ENCODE peak calls at places on chromosomes 12 and 14, in nine cellular contexts. K is colonic mucosa, I is astrocyte of the spinal cord, X is HCT116, N is lower leg skin, G is foreskin fibroblast, L is epithelial cell of proximal tubule, H is GM12865, Q is tibial artery. Y is an unnamed sample.

GRCh38 chr14:39310071-39310470 is 76.4 kb downstream of the MIA2 start:
- DNase-seq in K (no peak), Q (no peak), G (no peak), L (no peak), N (no peak), H (no peak), X (no peak), I (no peak), Y (no peak)

GRCh38 chr12:130765186-130765659 is 49.1 kb upstream of the RIMBP2 start:
- DNase-seq in I (peak), K (no peak), H (peak), N (no peak), G (no peak), Q (no peak), L (no peak), X (peak), Y (no peak)

GRCh38 chr14:93219103-93219726 is 12.2 kb downstream of the UBR7 start:
- DNase-seq in H (peak), Q (no peak), G (peak), K (peak), I (peak), L (peak), N (no peak), X (peak), Y (no peak)

GRCh38 chr14:100103261-100104005 is 38.2 kb downstream of the EVL start:
- DNase-seq in N (peak), Q (peak), I (peak), G (no peak), X (no peak), H (no peak), L (no peak), K (no peak), Y (no peak)

GRCh38 chr14:98173291-98173690 is 1098.7 kb downstream of the BCL11B start:
- DNase-seq in G (no peak), L (no peak), K (peak), N (no peak), H (peak), I (no peak), X (no peak), Q (no peak), Y (no peak)

GRCh38 chr12:14948672-14949071 is 10.3 kb upstream of the ERP27 start:
- DNase-seq in N (no peak), K (peak), G (peak), I (peak), H (peak), X (no peak), L (peak), Q (peak), Y (no peak)

GRCh38 chr14:36791402-36791801 is 129.7 kb downstream of the PAX9 start:
- DNase-seq in H (no peak), N (no peak), I (no peak), X (no peak), L (no peak), Q (no peak), G (no peak), K (no peak), Y (no peak)

GRCh38 chr12:124694846-124695497 is 127.6 kb upstream of the NCOR2 start:
- DNase-seq in G (peak), Q (no peak), L (peak), I (peak), K (no peak), H (no peak), X (no peak), N (no peak), Y (peak)

GRCh38 chr12:95390192-95390591 is 83.8 kb upstream of the METAP2 start:
- DNase-seq in N (no peak), H (peak), G (no peak), I (no peak), L (no peak), K (no peak), Q (no peak), X (no peak), Y (no peak)

GRCh38 chr12:66862586-66862985 is 183.7 kb upstream of the GRIP1 start:
- DNase-seq in G (no peak), K (no peak), X (no peak), L (no peak), Q (no peak), H (no peak), N (no peak), I (no peak), Y (no peak)

GRCh38 chr14:103528158-103528511 is 861 bp upstream of the TRMT61A start:
- DNase-seq in K (peak), Q (no peak), I (no peak), X (no peak), L (no peak), G (no peak), H (no peak), N (no peak), Y (no peak)

GRCh38 chr12:13223176-13223806 is 26.8 kb downstream of the EMP1 start:
- DNase-seq in Q (no peak), X (no peak), N (no peak), G (peak), H (no peak), I (peak), K (no peak), L (peak), Y (peak)

GRCh38 chr12:52120951-52121847 is 41.7 kb downstream of the SMIM41 start:
- DNase-seq in L (no peak), I (no peak), N (peak), H (no peak), K (no peak), X (no peak), Q (no peak), G (no peak), Y (no peak)

GRCh38 chr12:98423963-98424362 is 91.4 kb upstream of the TMPO start:
- DNase-seq in X (no peak), N (no peak), H (no peak), G (no peak), I (no peak), K (no peak), Q (no peak), L (no peak), Y (no peak)

GRCh38 chr14:74514471-74514932 is 20.9 kb downstream of the ISCA2 start:
- DNase-seq in X (no peak), Q (peak), L (peak), G (no peak), I (peak), N (no peak), H (peak), K (no peak), Y (no peak)

GRCh38 chr12:130552483-130552996 is 163.6 kb downstream of the RIMBP2 start:
- DNase-seq in I (no peak), X (no peak), K (no peak), L (no peak), Q (no peak), H (no peak), G (no peak), N (peak), Y (no peak)

GRCh38 chr14:34403646-34404045 is 58.4 kb downstream of the SPTSSA start:
- DNase-seq in I (no peak), Q (no peak), L (no peak), N (no peak), K (no peak), H (no peak), G (no peak), X (no peak), Y (no peak)

GRCh38 chr12:91811481-91812287 is 334.0 kb downstream of the BTG1 start:
- DNase-seq in G (peak), X (peak), I (peak), L (peak), N (peak), K (peak), H (peak), Q (peak), Y (peak)
- H3K4me3 ChIP-seq in G (no peak), X (no peak), I (no peak), L (no peak), N (no peak), K (no peak), H (no peak), Q (no peak), Y (no peak)

GRCh38 chr14:102063808-102064429 is 22.9 kb downstream of the HSP90AA1 start:
- DNase-seq in I (no peak), X (no peak), Q (no peak), N (no peak), K (no peak), L (no peak), H (no peak), G (no peak), Y (no peak)

GRCh38 chr14:102066041-102066451 is 20.8 kb downstream of the HSP90AA1 start:
- DNase-seq in X (no peak), K (no peak), L (no peak), N (no peak), I (no peak), G (no peak), Q (no peak), H (no peak), Y (no peak)

GRCh38 chr14:102058931-102059330 is 27.9 kb downstream of the HSP90AA1 start:
- DNase-seq in H (no peak), X (no peak), I (no peak), K (no peak), Q (no peak), L (no peak), N (no peak), G (no peak), Y (no peak)

GRCh38 chr14:102058146-102058545 is 28.7 kb downstream of the HSP90AA1 start:
- DNase-seq in K (no peak), Q (no peak), N (no peak), G (no peak), L (no peak), I (no peak), X (no peak), H (no peak), Y (no peak)

DNA sequence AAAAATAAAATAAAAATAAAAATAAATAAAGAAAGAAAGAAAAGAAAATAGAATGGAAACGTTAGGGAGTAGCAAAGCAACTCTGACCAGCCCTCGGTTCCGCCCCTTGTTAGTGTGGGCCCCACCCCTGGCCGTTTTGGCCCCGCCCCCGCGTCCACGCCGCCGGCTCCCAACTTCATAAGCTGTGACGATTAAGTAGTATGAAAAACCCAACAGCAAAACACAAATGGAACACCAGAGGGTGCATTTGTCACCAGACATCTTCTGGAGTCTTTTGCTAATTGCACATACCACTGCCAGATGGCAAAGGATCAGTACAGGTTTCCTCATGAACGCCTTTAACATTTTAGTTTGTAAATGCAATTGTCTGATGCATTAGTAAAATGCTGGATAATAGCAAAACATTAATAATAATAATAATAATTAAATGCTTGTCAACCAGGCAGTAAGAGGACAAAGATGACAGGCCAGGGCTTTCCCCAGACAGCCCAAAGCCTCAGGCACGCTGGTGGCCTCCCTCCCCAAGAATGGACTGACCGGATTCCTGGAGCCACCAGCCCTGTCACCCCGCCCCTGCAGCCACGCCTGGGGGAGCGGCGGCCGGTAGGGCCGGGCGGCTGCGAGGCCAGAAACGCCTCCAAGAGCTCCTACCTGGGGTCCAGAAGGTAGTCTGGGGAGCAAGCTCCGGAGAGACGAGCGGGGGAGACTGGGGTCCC is 23.6 kb downstream of the HSP90AA1 start:
- DNase-seq in H (peak), X (peak), N (peak), Q (peak), I (peak), K (peak), L (peak), G (peak), Y (peak)
- TF ChIP-seq CTCF in H (no peak), X (peak), N (no peak), Q (peak), I (peak), K (no peak), L (peak), G (peak), Y (peak)

GRCh38 chr14:20848955-20849570 is 42.1 kb upstream of the RNASE3 start:
- DNase-seq in H (no peak), Q (no peak), X (no peak), G (no peak), K (no peak), I (no peak), N (no peak), L (no peak), Y (no peak)
- H3K4me3 ChIP-seq in H (no peak), Q (no peak), X (no peak), G (no peak), K (no peak), I (no peak), N (no peak), L (no peak), Y (no peak)

DNA sequence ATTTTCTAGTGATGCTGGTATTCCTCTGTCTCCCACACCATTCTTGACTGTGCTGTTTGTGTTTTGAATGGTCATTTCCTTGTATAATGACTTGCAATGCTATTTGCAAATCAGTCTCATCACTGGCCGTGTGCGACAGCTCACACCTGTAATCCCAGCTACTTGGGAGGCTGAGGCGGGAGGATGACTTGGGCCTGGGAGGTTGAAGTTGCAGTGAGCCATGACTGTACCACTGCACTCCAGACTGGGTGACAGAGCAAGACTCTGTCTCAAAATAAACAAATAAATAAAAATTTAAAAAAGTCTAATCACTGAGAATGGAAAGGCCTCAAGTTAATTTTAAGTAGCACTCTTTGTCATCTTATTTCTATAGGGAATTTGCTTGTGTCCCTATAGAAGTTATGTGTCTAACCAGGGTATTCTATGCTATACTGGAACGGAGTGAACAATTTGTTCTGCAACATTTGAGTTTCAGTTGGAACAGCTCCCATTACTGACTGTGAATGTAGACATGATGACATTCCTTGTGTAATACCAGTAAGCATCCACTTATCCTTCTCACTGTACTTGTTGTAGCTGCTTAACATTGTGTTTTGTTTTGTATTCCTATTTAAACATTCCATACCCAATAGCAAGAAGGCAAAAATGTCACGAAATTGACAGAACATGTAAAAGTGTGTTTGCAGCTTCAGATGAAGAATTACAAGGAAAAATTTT is 126.3 kb downstream of the MGST1 start:
- DNase-seq in L (no peak), X (no peak), H (no peak), I (peak), K (no peak), N (no peak), G (peak), Q (no peak), Y (no peak)
- TF ChIP-seq CTCF in L (no peak), X (no peak), H (no peak), I (no peak), K (no peak), N (no peak), G (no peak), Q (no peak), Y (no peak)